ENCODE peak calls at places on chromosomes 3 and 15, in six cellular contexts. D is mesendoderm, B is H9, Y is IMR-90, P is H1, Z is mesenchymal stem cell. T is an unnamed sample.
A peak's percentile ranks its signal among the peaks of the same experiment; 100 is the strongest.

GRCh38 chr15:101185336-101185735 is 66.5 kb downstream of the CHSY1 start:
- DNase-seq in Y (no peak), B (no peak), Z (no peak), D (no peak), P (no peak), T (no peak)

GRCh38 chr3:42498791-42499477 is 3.5 kb upstream of the VIPR1 start:
- DNase-seq in Y (no peak), D (no peak), Z (no peak), B (peak; percentile 24), P (no peak), T (no peak)

GRCh38 chr15:47620960-47621681 is 96.2 kb upstream of the SEMA6D start:
- DNase-seq in B (no peak), Z (no peak), D (no peak), Y (peak; percentile 50), P (no peak), T (no peak)

GRCh38 chr3:183555541-183556081 is at the start of gene KLHL6:
- DNase-seq in D (peak; percentile 85), B (no peak), Y (no peak), P (no peak), Z (no peak), T (no peak)

GRCh38 chr15:34038404-34039179 is 412 bp downstream of the AVEN start:
- DNase-seq in Y (peak; percentile 70), P (no peak), D (peak; percentile 85), Z (peak; percentile 75), B (peak; percentile 78), T (peak; percentile 64)

GRCh38 chr3:138289701-138290100 is 40.0 kb downstream of the NME9 start:
- DNase-seq in D (no peak), Z (no peak), P (no peak), Y (no peak), B (no peak), T (no peak)

GRCh38 chr3:126746395-126747177 is 42.5 kb downstream of the CHCHD6 start:
- DNase-seq in D (peak; percentile 62), Y (peak; percentile 74), Z (peak; percentile 48), B (no peak), P (no peak), T (no peak)

GRCh38 chr3:58651268-58651667 is 15.3 kb downstream of the FAM3D start:
- DNase-seq in Y (peak; percentile 51), Z (peak; percentile 19), B (no peak), D (no peak), P (no peak), T (no peak)

GRCh38 chr3:41792806-41793205 is 169.1 kb downstream of the ULK4 start:
- DNase-seq in D (no peak), Z (no peak), B (no peak), P (no peak), Y (no peak), T (no peak)

GRCh38 chr3:179682681-179683080 is 29.8 kb downstream of the USP13 start:
- DNase-seq in P (no peak), B (no peak), Y (no peak), Z (no peak), D (no peak), T (no peak)

GRCh38 chr3:114216186-114216970 is 21.0 kb downstream of the ZNF80 start:
- DNase-seq in P (no peak), B (no peak), D (no peak), Z (no peak), Y (peak; percentile 19), T (no peak)

GRCh38 chr3:194592798-194593752 is 40.1 kb downstream of the TMEM44 start:
- DNase-seq in B (no peak), Z (peak; percentile 99), P (no peak), Y (peak; percentile 100), D (no peak), T (no peak)

GRCh38 chr3:97984061-97984460 is 11.8 kb upstream of the RIOX2 start:
- DNase-seq in D (no peak), Y (no peak), Z (no peak), P (no peak), B (no peak), T (no peak)

GRCh38 chr15:29278436-29279099 is 8.9 kb upstream of the NSMCE3 start:
- DNase-seq in Z (peak; percentile 72), P (no peak), Y (peak; percentile 94), D (no peak), B (no peak), T (no peak)

GRCh38 chr15:76234337-76234889 is 76.9 kb downstream of the ETFA start:
- DNase-seq in Y (no peak), P (no peak), Z (no peak), D (peak; percentile 30), B (no peak), T (no peak)

GRCh38 chr15:59997070-59997701 is 6.9 kb upstream of the FOXB1 start:
- DNase-seq in Y (no peak), B (peak; percentile 92), P (peak; percentile 82), Z (no peak), D (peak; percentile 41), T (peak; percentile 95)

GRCh38 chr3:124773351-124774304 is 43.4 kb downstream of the UMPS start:
- DNase-seq in B (no peak), D (no peak), Z (no peak), P (no peak), Y (no peak), T (no peak)
- H2AK5ac ChIP-seq in B (no peak overlapping the region), D (no peak overlapping the region), Z (peak overlapping the region; percentile 100), P (peak overlapping the region; percentile 29), Y (peak overlapping the region; percentile 96), T (no peak overlapping the region)

GRCh38 chr15:75030023-75030413 is 6.6 kb downstream of the PPCDC start:
- DNase-seq in B (no peak), Y (peak; percentile 13), Z (peak; percentile 10), D (peak; percentile 39), P (no peak), T (no peak)

GRCh38 chr15:75029378-75030022 is 6.1 kb downstream of the PPCDC start:
- DNase-seq in D (peak; percentile 91), B (peak; percentile 88), Z (peak; percentile 85), Y (peak; percentile 79), P (peak; percentile 61), T (peak; percentile 86)

GRCh38 chr15:75027551-75027950 is 4.2 kb downstream of the PPCDC start:
- DNase-seq in Z (no peak), B (no peak), D (no peak), P (no peak), Y (no peak), T (no peak)

GRCh38 chr15:75030424-75030823 is 7.0 kb downstream of the PPCDC start:
- DNase-seq in Z (no peak), B (no peak), Y (no peak), P (no peak), D (peak; percentile 60), T (no peak)

GRCh38 chr15:75028991-75029377 is 5.6 kb downstream of the PPCDC start:
- DNase-seq in Z (no peak), Y (no peak), D (no peak), P (no peak), B (no peak), T (no peak)
- H2AK5ac ChIP-seq in Z (no peak overlapping the region), Y (no peak overlapping the region), D (no peak overlapping the region), P (no peak overlapping the region), B (no peak overlapping the region), T (no peak overlapping the region)

GRCh38 chr15:81108427-81108826 is 25.6 kb upstream of the CFAP161 start:
- DNase-seq in Y (no peak), B (no peak), D (peak; percentile 32), Z (peak; percentile 4), P (no peak), T (no peak)
- H2AK5ac ChIP-seq in Y (no peak overlapping the region), B (no peak overlapping the region), D (no peak overlapping the region), Z (no peak overlapping the region), P (no peak overlapping the region), T (no peak overlapping the region)

DNA sequence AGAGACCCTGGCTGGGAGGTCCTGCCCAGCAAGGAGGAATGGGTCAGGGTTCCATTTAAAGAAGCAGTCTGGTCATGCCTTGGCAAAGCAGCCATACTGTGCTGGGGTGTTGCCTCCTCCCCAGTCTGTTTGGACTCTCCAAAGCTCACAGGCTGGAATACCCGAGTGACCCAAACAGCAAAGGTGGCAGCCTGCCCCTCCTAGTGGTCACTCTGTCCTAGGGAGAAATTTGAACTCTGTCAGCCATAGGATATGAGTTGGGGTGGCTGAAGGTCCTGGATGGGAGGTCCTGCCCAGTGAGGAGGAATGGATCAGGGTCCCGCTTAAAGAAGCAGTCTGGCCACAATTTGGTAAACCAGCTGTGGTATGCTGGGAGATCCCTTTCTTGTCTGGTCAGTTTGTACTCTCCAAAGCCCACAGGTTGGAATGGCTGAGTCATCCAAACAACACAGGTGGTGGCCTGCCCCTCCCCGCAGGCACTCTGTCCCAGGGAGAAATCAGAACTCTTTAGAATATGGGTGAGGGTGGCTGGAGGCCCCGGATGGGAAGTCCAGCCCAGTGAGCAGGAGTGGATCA is 45.0 kb downstream of the CCR1 start:
- DNase-seq in B (peak; percentile 46), Y (no peak), Z (peak; percentile 51), D (peak; percentile 92), P (no peak), T (no peak)
- H2AK5ac ChIP-seq in B (no peak overlapping the region), Y (no peak overlapping the region), Z (no peak overlapping the region), D (no peak overlapping the region), P (no peak overlapping the region), T (no peak overlapping the region)

GRCh38 chr3:170355738-170356595 is 1.5 kb upstream of the SKIL start:
- DNase-seq in B (peak; percentile 43), P (no peak), Z (peak; percentile 91), D (peak; percentile 49), Y (peak; percentile 54), T (peak; percentile 4)

GRCh38 chr3:170352936-170353335 is 4.6 kb upstream of the SKIL start:
- DNase-seq in Z (no peak), Y (no peak), D (no peak), P (no peak), B (no peak), T (no peak)

GRCh38 chr3:170353485-170353884 is 4.0 kb upstream of the SKIL start:
- DNase-seq in Z (no peak), B (no peak), Y (no peak), P (no peak), D (no peak), T (no peak)

GRCh38 chr3:170346481-170347125 is 10.9 kb upstream of the SKIL start:
- DNase-seq in D (peak; percentile 71), P (no peak), Z (no peak), B (no peak), Y (peak; percentile 54), T (no peak)

GRCh38 chr3:170350515-170351413 is 6.8 kb upstream of the SKIL start:
- DNase-seq in Y (no peak), Z (no peak), D (no peak), B (no peak), P (no peak), T (no peak)
- H2AK5ac ChIP-seq in Y (no peak overlapping the region), Z (no peak overlapping the region), D (peak overlapping the region; percentile 22), B (no peak overlapping the region), P (no peak overlapping the region), T (no peak overlapping the region)